ENCODE peak calls at places on chromosomes 13 and 19, in four cellular contexts. T, X, I and U are unnamed samples.

GRCh38 chr19:58209577-58209976 is 19.1 kb upstream of the ZNF544 start:
- DNase-seq in T (no peak), X (no peak), I (no peak), U (no peak)

GRCh38 chr13:47932953-47933687 is 68.0 kb downstream of the SUCLA2 start:
- DNase-seq in T (no peak), X (no peak), I (peak; percentile 76), U (no peak)

GRCh38 chr13:41976491-41976890 is 15.6 kb upstream of the VWA8 start:
- DNase-seq in T (no peak), X (no peak), I (no peak), U (no peak)

GRCh38 chr13:34864650-34865049 is 77.4 kb upstream of the NBEA start:
- DNase-seq in T (no peak), X (no peak), I (no peak), U (no peak)

GRCh38 chr19:3224346-3225325 is at the start of gene CELF5:
- DNase-seq in T (peak; percentile 86), X (peak; percentile 90), I (no peak), U (peak; percentile 99)

GRCh38 chr13:110869231-110869804 is 45.6 kb downstream of the ANKRD10 start:
- DNase-seq in T (no peak), X (peak; percentile 35), I (no peak), U (no peak)

GRCh38 chr13:23384111-23384510 is 49.4 kb downstream of the SACS start:
- DNase-seq in T (no peak), X (no peak), I (no peak), U (no peak)

GRCh38 chr13:40290758-40291157 is 375.7 kb downstream of the FOXO1 start:
- DNase-seq in T (no peak), X (no peak), I (no peak), U (no peak)

GRCh38 chr19:4304509-4305252 is at the start of gene FSD1:
- DNase-seq in T (peak; percentile 95), X (peak; percentile 94), I (no peak), U (peak; percentile 99)

GRCh38 chr13:110495881-110496280 is 65.6 kb downstream of the RAB20 start:
- DNase-seq in T (no peak), X (no peak), I (no peak), U (no peak)

GRCh38 chr13:25232937-25233515 is 54.3 kb downstream of the MTMR6 start:
- DNase-seq in T (no peak), X (peak; percentile 17), I (peak; percentile 41), U (peak; percentile 55)

GRCh38 chr13:112204881-112205327 is 138.0 kb downstream of the SOX1 start:
- DNase-seq in T (peak; percentile 69), X (no peak), I (no peak), U (no peak)

GRCh38 chr13:66933994-66934393 is 296.1 kb downstream of the PCDH9 start:
- DNase-seq in T (no peak), X (peak; percentile 23), I (no peak), U (no peak)

GRCh38 chr13:98890186-98890585 is 87.7 kb downstream of the DOCK9 start:
- DNase-seq in T (no peak), X (no peak), I (no peak), U (no peak)

GRCh38 chr13:104984296-104984818 is 1551.1 kb downstream of the EFNB2 start:
- DNase-seq in T (no peak), X (no peak), I (no peak), U (peak; percentile 8)

GRCh38 chr13:31408927-31409326 is 209.2 kb downstream of the B3GLCT start:
- DNase-seq in T (no peak), X (no peak), I (no peak), U (no peak)

GRCh38 chr19:45815501-45816216 is 551 bp upstream of the RSPH6A start:
- DNase-seq in T (peak; percentile 87), X (no peak), I (no peak), U (peak; percentile 62)

GRCh38 chr19:15280915-15281683 is 48.9 kb upstream of the EPHX3 start:
- DNase-seq in T (no peak), X (peak; percentile 39), I (peak; percentile 55), U (peak; percentile 70)

GRCh38 chr19:2150794-2151338 is 500 bp downstream of the AP3D1 start:
- DNase-seq in T (peak; percentile 69), X (no peak), I (no peak), U (no peak)

GRCh38 chr13:25180795-25181537 is 8.9 kb upstream of the AMER2 start:
- DNase-seq in T (peak; percentile 28), X (no peak), I (no peak), U (no peak)

GRCh38 chr13:51380269-51380668 is 40.8 kb downstream of the SERPINE3 start:
- DNase-seq in T (no peak), X (no peak), I (no peak), U (no peak)

GRCh38 chr13:109496216-109496615 is 290.2 kb downstream of the IRS2 start:
- DNase-seq in T (no peak), X (no peak), I (no peak), U (no peak)

GRCh38 chr13:99215466-99215865 is 14.8 kb downstream of the UBAC2 start:
- DNase-seq in T (no peak), X (no peak), I (no peak), U (no peak)

GRCh38 chr19:35715981-35716734 is 1.6 kb upstream of the KMT2B start:
- DNase-seq in T (peak; percentile 87), X (peak; percentile 48), I (peak; percentile 32), U (peak; percentile 81)

GRCh38 chr19:5553892-5554291 is 13.9 kb downstream of the TINCR start:
- DNase-seq in T (no peak), X (no peak), I (no peak), U (peak; percentile 80)

GRCh38 chr19:991174-991931 is 7.2 kb downstream of the WDR18 start:
- DNase-seq in T (peak; percentile 86), X (peak; percentile 89), I (no peak), U (peak; percentile 88)

GRCh38 chr19:13370948-13371347 is 135.3 kb downstream of the CACNA1A start:
- DNase-seq in T (no peak), X (no peak), I (no peak), U (no peak)

GRCh38 chr13:100645382-100645781 is 29.2 kb downstream of the TMTC4 start:
- DNase-seq in T (no peak), X (no peak), I (no peak), U (no peak)

GRCh38 chr13:100644328-100644727 is 30.3 kb downstream of the TMTC4 start:
- DNase-seq in T (no peak), X (no peak), I (no peak), U (no peak)

GRCh38 chr13:100646871-100647270 is 27.7 kb downstream of the TMTC4 start:
- DNase-seq in T (no peak), X (no peak), I (no peak), U (no peak)

GRCh38 chr13:100648354-100648753 is 26.2 kb downstream of the TMTC4 start:
- DNase-seq in T (no peak), X (no peak), I (no peak), U (no peak)

DNA sequence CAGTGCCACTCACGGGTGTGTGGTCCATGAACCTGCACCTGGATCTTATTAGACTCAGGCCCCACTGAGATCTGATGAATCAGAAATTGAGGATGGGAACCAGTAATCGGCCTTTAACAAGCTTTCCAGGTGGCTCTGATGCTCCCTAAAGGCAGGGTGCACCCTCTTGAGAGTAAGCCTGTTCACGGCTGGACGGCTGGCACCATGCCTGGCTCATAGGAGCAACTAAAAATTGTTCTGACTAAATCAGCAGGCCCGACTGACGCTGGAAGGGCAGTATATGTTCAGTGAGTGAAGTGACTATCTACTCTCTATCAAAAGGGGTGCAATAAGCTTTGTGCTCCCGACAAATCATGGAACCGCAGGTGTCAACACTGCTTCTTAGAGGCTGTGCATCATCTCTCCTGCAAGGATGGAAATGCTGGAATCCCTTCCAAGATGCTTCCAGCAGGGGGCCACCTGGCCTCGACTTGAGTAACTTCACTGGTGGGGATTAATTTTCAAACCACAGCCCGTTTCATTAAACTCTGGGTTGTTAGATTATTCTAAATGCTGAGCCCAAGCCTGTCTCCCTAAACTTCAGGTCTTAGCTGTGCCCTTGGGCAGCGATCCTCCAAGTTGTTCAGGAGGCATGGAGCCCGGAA is 28.4 kb downstream of the TMTC4 start:
- DNase-seq in T (no peak), X (peak; percentile 7), I (peak; percentile 28), U (peak; percentile 40)
- TF ChIP-seq GABPA in T (no peak), X (no peak), I (no peak), U (no peak)

GRCh38 chr13:113398963-113399754 is 35.2 kb upstream of the GRTP1 start:
- DNase-seq in T (no peak), X (no peak), I (no peak), U (no peak)

GRCh38 chr13:113402471-113403254 is 38.7 kb upstream of the GRTP1 start:
- DNase-seq in T (no peak), X (no peak), I (no peak), U (no peak)

GRCh38 chr13:113401452-113402415 is 37.8 kb upstream of the GRTP1 start:
- DNase-seq in T (no peak), X (no peak), I (no peak), U (peak; percentile 1)

GRCh38 chr13:113399755-113400149 is 35.8 kb upstream of the GRTP1 start:
- DNase-seq in T (no peak), X (no peak), I (no peak), U (no peak)

GRCh38 chr13:113400621-113401451 is 36.9 kb upstream of the GRTP1 start:
- DNase-seq in T (no peak), X (no peak), I (no peak), U (no peak)
- TF ChIP-seq EP300 in T (no peak), X (no peak), I (no peak), U (no peak)

GRCh38 chr13:21081926-21082325 is 20.5 kb upstream of the LATS2 start:
- DNase-seq in T (no peak), X (no peak), I (no peak), U (no peak)

GRCh38 chr13:21077360-21078353 is 16.3 kb upstream of the LATS2 start:
- DNase-seq in T (no peak), X (no peak), I (no peak), U (no peak)

GRCh38 chr13:21079761-21080730 is 18.7 kb upstream of the LATS2 start:
- DNase-seq in T (no peak), X (no peak), I (peak; percentile 19), U (no peak)

GRCh38 chr13:21078501-21078900 is 17.1 kb upstream of the LATS2 start:
- DNase-seq in T (no peak), X (no peak), I (no peak), U (no peak)

DNA sequence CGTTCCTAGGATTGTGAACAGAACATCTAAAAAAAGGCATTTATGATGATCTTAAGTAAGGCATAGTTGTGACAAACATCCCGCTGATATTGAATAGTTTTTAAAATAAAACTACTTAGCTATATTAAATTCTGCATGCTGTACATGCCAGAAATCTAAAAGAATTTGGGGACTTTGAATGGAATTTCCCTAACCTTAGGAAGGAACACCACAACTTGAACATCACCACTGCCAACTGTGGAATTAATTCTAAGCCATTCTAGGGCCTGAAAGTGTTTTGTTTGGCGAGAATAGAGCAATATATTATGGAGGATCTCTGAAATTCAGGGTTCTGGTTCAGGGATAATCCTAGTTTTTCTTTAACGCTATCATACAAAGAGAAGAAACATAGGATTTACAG is 17.8 kb upstream of the LATS2 start:
- DNase-seq in T (no peak), X (no peak), I (no peak), U (no peak)
- TF ChIP-seq GABPA in T (no peak), X (no peak), I (no peak), U (no peak)

GRCh38 chr19:47096721-47097120 is 16.9 kb downstream of the ZC3H4 start:
- DNase-seq in T (no peak), X (no peak), I (no peak), U (no peak)

GRCh38 chr19:47093841-47094240 is 19.7 kb downstream of the ZC3H4 start:
- DNase-seq in T (no peak), X (no peak), I (no peak), U (no peak)

GRCh38 chr19:47097396-47098217 is 16.0 kb downstream of the ZC3H4 start:
- DNase-seq in T (no peak), X (no peak), I (no peak), U (no peak)

GRCh38 chr19:47094557-47095517 is 18.7 kb downstream of the ZC3H4 start:
- DNase-seq in T (no peak), X (no peak), I (peak; percentile 85), U (no peak)

GRCh38 chr19:47095707-47096704 is 17.6 kb downstream of the ZC3H4 start:
- DNase-seq in T (no peak), X (no peak), I (peak; percentile 97), U (no peak)
- TF ChIP-seq EP300 in T (no peak), X (no peak), I (no peak), U (no peak)